ENCODE peak calls at places on chromosomes 2 and 18, in four cellular contexts. G, S, U and D are unnamed samples.

GRCh38 chr2:54555318-54555837 is 99.3 kb downstream of the SPTBN1 start:
- DNase-seq in U (no peak), G (no peak), S (no peak), D (no peak)

GRCh38 chr2:45652090-45653050 is 895 bp downstream of the PRKCE start:
- DNase-seq in G (peak), S (peak), U (peak), D (no peak)

GRCh38 chr2:136402281-136402680 is 284.3 kb upstream of the CXCR4 start:
- DNase-seq in U (no peak), G (no peak), S (no peak), D (no peak)

GRCh38 chr18:50161806-50162205 is 33.1 kb downstream of the MYO5B start:
- DNase-seq in G (no peak), S (peak), U (no peak), D (no peak)

GRCh38 chr2:169010633-169011460 is 20.3 kb downstream of the ABCB11 start:
- DNase-seq in G (no peak), S (peak), U (no peak), D (no peak)

GRCh38 chr2:28465148-28465885 is 30.5 kb upstream of the PLB1 start:
- DNase-seq in U (no peak), S (no peak), G (no peak), D (no peak)

GRCh38 chr2:157830696-157831570 is 45.2 kb downstream of the ACVR1 start:
- DNase-seq in G (no peak), U (no peak), S (peak), D (peak)

GRCh38 chr2:52084760-52085159 is 1052.8 kb upstream of the NRXN1 start:
- DNase-seq in U (no peak), G (no peak), S (no peak), D (no peak)

GRCh38 chr18:29892960-29893558 is 1149.5 kb downstream of the DSC3 start:
- DNase-seq in G (no peak), S (peak), U (no peak), D (no peak)

GRCh38 chr18:6885992-6886823 is 156.7 kb downstream of the ARHGAP28 start:
- DNase-seq in S (peak), G (no peak), U (peak), D (no peak)

GRCh38 chr2:177784449-177784845 is 288.1 kb downstream of the PDE11A start:
- DNase-seq in G (no peak), S (peak), U (no peak), D (no peak)

GRCh38 chr2:238238766-238239551 is 879 bp downstream of the HES6 start:
- DNase-seq in U (no peak), G (peak), S (no peak), D (no peak)

GRCh38 chr2:81767173-81767720 is 1462.7 kb upstream of the LRRTM1 start:
- DNase-seq in G (no peak), U (no peak), S (peak), D (no peak)

GRCh38 chr2:188628989-188629889 is 337.6 kb downstream of the GULP1 start:
- DNase-seq in G (no peak), S (peak), U (no peak), D (no peak)

GRCh38 chr18:39701071-39701783 is 2135.6 kb upstream of the CELF4 start:
- DNase-seq in G (no peak), S (peak), U (no peak), D (no peak)

GRCh38 chr2:64295326-64296149 is 151.3 kb upstream of the PELI1 start:
- DNase-seq in G (no peak), U (no peak), S (no peak), D (no peak)

GRCh38 chr2:1747065-1747941 is 3.0 kb upstream of the PXDN start:
- DNase-seq in S (no peak), U (no peak), G (peak), D (no peak)

GRCh38 chr2:84963692-84964405 is 7.1 kb upstream of the KCMF1 start:
- DNase-seq in S (peak), U (no peak), G (no peak), D (no peak)

GRCh38 chr2:72115361-72116080 is 32.1 kb downstream of the CYP26B1 start:
- DNase-seq in G (no peak), U (no peak), S (peak), D (peak)

GRCh38 chr18:6096747-6097146 is 201.4 kb upstream of the TMEM200C start:
- DNase-seq in U (no peak), G (no peak), S (no peak), D (no peak)

GRCh38 chr2:231709636-231709980 is 1.3 kb downstream of the PTMA start:
- DNase-seq in G (peak), U (peak), S (peak), D (no peak)

GRCh38 chr2:9703701-9704221 is 73.0 kb upstream of the YWHAQ start:
- DNase-seq in S (peak), G (no peak), U (no peak), D (no peak)

GRCh38 chr2:28185153-28185552 is 207.5 kb upstream of the FOSL2 start:
- DNase-seq in S (no peak), U (no peak), G (no peak), D (no peak)

GRCh38 chr2:13006829-13007715 is 290.3 kb downstream of the TRIB2 start:
- DNase-seq in U (peak), G (no peak), S (peak), D (peak)

DNA sequence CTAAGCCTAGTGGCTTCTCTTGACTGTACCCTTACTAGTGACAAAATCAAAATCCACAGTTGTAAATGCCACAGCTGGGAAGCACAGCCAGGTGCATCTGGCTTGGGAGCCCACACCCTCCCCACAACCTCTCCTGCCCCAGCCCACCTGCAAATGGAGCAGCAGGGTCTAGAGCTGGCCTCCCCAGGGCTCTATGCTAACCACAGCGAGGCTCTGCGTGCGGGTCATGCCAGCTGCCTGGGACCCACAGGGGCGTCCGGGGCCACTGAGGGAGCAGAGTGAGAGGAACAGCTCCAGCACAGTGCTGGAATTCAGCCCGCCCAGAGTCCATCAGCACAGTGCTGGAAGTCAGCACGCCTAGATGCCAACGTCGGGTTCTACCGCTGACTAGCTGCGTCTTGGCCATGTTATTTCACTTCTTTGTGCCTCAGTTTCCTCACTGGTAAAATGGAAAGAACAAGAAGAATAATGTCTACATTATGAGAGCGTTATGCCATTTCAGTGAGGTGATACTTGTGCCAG is 109.1 kb upstream of the ID2 start:
- DNase-seq in U (no peak), S (no peak), G (no peak), D (no peak)
- H3K27ac ChIP-seq in U (no peak), S (no peak), G (no peak), D (no peak)

GRCh38 chr2:191266201-191266600 is 21.0 kb downstream of the MYO1B start:
- DNase-seq in U (no peak), G (no peak), S (peak), D (no peak)
- H3K4me3 ChIP-seq in U (no peak), G (no peak), S (no peak), D (peak)

GRCh38 chr2:201156051-201156450 is 26.9 kb upstream of the CASP10 start:
- DNase-seq in S (no peak), U (no peak), G (no peak), D (no peak)
- H3K27ac ChIP-seq in S (no peak), U (no peak), G (peak), D (no peak)

DNA sequence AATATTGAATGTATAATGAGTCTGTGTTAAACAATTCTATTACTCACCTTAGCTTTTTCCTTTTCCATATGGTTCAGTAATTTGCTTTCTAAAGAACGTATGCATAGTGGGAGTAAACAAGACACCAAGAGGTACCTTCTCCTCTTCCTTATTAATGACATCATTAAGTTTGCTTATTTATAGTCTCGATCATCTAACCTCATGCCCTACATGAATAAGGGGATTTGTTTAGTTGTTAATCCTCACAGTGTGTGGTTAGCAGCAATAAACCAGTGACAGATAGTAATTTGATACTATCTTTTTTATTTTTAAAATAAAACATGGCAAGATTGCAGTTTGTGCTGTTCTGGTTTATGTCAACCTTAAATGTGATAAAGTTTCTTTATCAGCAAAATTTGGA is 69.7 kb downstream of the COBLL1 start:
- DNase-seq in G (no peak), S (no peak), U (no peak), D (no peak)
- H3K4me3 ChIP-seq in G (no peak), S (no peak), U (no peak), D (no peak)

GRCh38 chr2:56576001-56576400 is 392.2 kb downstream of the CCDC85A start:
- DNase-seq in G (no peak), U (no peak), S (no peak), D (no peak)

GRCh38 chr2:56583796-56584313 is 400.1 kb downstream of the CCDC85A start:
- DNase-seq in G (no peak), S (no peak), U (no peak), D (no peak)

GRCh38 chr2:56582570-56582969 is 398.8 kb downstream of the CCDC85A start:
- DNase-seq in G (no peak), U (no peak), S (no peak), D (no peak)

DNA sequence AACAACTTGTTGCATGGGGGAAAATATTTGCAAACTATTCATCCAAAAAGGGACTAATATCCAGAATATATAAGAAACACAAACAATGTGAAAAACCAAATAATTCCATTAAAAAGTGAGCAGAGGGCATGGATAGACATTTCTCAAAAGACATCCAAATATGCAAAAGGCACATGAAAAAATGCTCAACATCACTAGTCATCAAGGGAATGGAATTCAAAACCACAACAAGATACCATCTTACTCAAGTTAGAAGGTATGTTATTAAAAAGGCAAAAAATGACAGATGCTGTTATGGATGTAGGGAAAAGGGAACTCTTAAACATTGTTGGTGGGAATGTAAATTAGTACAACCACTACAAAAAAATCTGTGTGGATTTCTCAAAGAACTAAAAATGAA is 396.5 kb downstream of the CCDC85A start:
- DNase-seq in G (no peak), U (no peak), S (peak), D (no peak)
- H3K27ac ChIP-seq in G (no peak), U (no peak), S (no peak), D (no peak)

GRCh38 chr2:111116843-111117665 is 3.7 kb upstream of the BCL2L11 start:
- DNase-seq in G (peak), U (peak), S (peak), D (no peak)

GRCh38 chr2:111118455-111119003 is 2.2 kb upstream of the BCL2L11 start:
- DNase-seq in U (peak), S (no peak), G (peak), D (no peak)

GRCh38 chr2:111119004-111119846 is 1.5 kb upstream of the BCL2L11 start:
- DNase-seq in S (no peak), U (peak), G (peak), D (no peak)

GRCh38 chr2:111116016-111116746 is 4.5 kb upstream of the BCL2L11 start:
- DNase-seq in G (no peak), S (no peak), U (no peak), D (no peak)

DNA sequence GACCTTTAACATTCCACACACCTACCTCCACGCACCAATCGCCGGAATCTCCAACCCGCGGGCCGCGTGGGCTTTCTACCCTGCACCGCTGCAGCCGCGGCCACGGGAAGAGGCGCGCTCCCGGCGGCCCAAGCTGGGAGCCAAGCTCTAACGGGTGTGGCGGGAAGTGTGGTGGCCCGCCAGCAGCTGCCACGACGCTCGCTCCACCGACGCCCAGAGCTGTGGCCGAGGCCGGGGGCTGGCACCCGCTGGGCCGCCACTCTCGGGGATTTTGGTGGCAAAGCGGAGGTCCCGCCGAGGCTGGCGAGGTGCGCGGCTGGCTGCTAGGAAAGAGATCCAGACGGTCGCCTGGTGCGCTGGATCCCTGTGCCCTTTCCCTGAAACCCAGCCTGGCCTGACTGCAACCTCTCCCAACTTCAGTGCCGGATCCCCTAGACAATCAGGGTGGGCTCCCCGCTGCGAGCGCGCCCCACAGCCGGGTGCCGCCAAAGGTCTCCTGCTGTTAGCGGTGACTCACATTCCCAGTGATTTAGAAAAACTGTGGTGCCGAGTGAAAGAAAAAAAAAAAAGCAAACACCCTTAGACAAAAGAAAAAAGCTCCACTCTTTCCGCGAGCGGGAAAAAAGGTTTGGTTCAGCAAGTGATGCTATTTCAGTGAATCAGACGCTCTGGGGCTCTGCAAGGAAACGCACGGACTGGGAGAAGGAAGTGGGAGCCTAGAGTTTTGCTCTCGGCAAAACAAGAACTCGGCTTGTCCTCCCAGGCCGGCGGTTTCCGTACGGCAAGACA is 2.9 kb upstream of the BCL2L11 start:
- DNase-seq in U (peak), G (peak), S (peak), D (no peak)
- H3K4me3 ChIP-seq in U (peak), G (peak), S (peak), D (peak)